ENCODE peak calls at places on chromosome 18, in four cellular contexts. A is HepG2, O is GM12878, K is K562. B is an unnamed sample.

GRCh38 chr18:48996901-48997463 is 46.2 kb upstream of the SMAD7 start:
- DNase-seq in A (peak; percentile 47), K (no peak), O (no peak), B (no peak)

GRCh38 chr18:80171190-80171872 is 62.3 kb downstream of the ADNP2 start:
- DNase-seq in K (peak; percentile 70), O (no peak), A (no peak), B (peak; percentile 85)

GRCh38 chr18:59520569-59520968 is 161.5 kb upstream of the LMAN1 start:
- DNase-seq in A (no peak), O (no peak), K (no peak), B (no peak)

GRCh38 chr18:80175451-80176235 is 66.6 kb downstream of the ADNP2 start:
- DNase-seq in O (no peak), K (no peak), A (no peak), B (no peak)

GRCh38 chr18:45745817-45746461 is 22.0 kb downstream of the SLC14A1 start:
- DNase-seq in A (no peak), O (no peak), K (no peak), B (no peak)

GRCh38 chr18:49819768-49820662 is 6.7 kb upstream of the ACAA2 start:
- DNase-seq in O (no peak), K (no peak), A (no peak), B (no peak)

GRCh38 chr18:60019463-60019840 is 119.7 kb downstream of the PMAIP1 start:
- DNase-seq in K (no peak), O (no peak), A (no peak), B (no peak)

GRCh38 chr18:36428431-36429029 is 131.0 kb downstream of the FHOD3 start:
- DNase-seq in K (no peak), A (no peak), O (no peak), B (no peak)

GRCh38 chr18:12838178-12838634 is 45.8 kb downstream of the PTPN2 start:
- DNase-seq in A (peak; percentile 90), K (peak; percentile 16), O (peak; percentile 39), B (no peak)

GRCh38 chr18:79629606-79630005 is 50.0 kb upstream of the CTDP1 start:
- DNase-seq in K (no peak), O (no peak), A (no peak), B (no peak)

GRCh38 chr18:65568866-65569265 is 181.9 kb upstream of the CDH7 start:
- DNase-seq in K (no peak), A (no peak), O (no peak), B (no peak)

GRCh38 chr18:4433762-4434161 is 21.3 kb downstream of the DLGAP1 start:
- DNase-seq in K (no peak), A (no peak), O (no peak), B (no peak)

GRCh38 chr18:78780719-78781600 is 198.7 kb upstream of the SALL3 start:
- DNase-seq in O (no peak), K (no peak), A (no peak), B (no peak)

GRCh38 chr18:79454034-79454735 is 58.5 kb downstream of the NFATC1 start:
- DNase-seq in K (no peak), A (no peak), O (no peak), B (no peak)

GRCh38 chr18:77124452-77124922 is 8.1 kb downstream of the MBP start:
- DNase-seq in O (peak; percentile 69), K (no peak), A (no peak), B (no peak)

GRCh38 chr18:2907459-2908145 is 60.8 kb downstream of the EMILIN2 start:
- DNase-seq in A (no peak), O (no peak), K (no peak), B (no peak)

GRCh38 chr18:23133860-23134779 is 1.2 kb upstream of the CABLES1 start:
- DNase-seq in O (peak; percentile 59), K (peak; percentile 58), A (peak; percentile 91), B (peak; percentile 73)

GRCh38 chr18:55634545-55634944 is 46.6 kb upstream of the TCF4 start:
- DNase-seq in A (no peak), O (no peak), K (no peak), B (no peak)

GRCh38 chr18:46334200-46334553 is 230.0 kb downstream of the HAUS1 start:
- DNase-seq in K (no peak), O (no peak), A (no peak), B (no peak)

GRCh38 chr18:80181642-80182461 is 65.5 kb downstream of the PARD6G start:
- DNase-seq in O (no peak), K (no peak), A (peak; percentile 33), B (no peak)

GRCh38 chr18:3624818-3625716 is 175.1 kb downstream of the TGIF1 start:
- DNase-seq in O (no peak), K (peak; percentile 75), A (no peak), B (no peak)

GRCh38 chr18:378039-378438 is 110.2 kb upstream of the THOC1 start:
- DNase-seq in A (no peak), K (no peak), O (no peak), B (no peak)

GRCh38 chr18:59929621-59930295 is 30.0 kb downstream of the PMAIP1 start:
- DNase-seq in K (no peak), A (no peak), O (no peak), B (no peak)

GRCh38 chr18:37661478-37661877 is 95.9 kb upstream of the CELF4 start:
- DNase-seq in K (no peak), A (no peak), O (no peak), B (no peak)

GRCh38 chr18:55247032-55247431 is 287.8 kb upstream of the CCDC68 start:
- DNase-seq in K (no peak), O (no peak), A (no peak), B (no peak)

GRCh38 chr18:28858248-28858647 is 681.3 kb upstream of the CDH2 start:
- DNase-seq in A (no peak), O (no peak), K (no peak), B (no peak)

GRCh38 chr18:12779043-12779442 is 76.2 kb downstream of the PSMG2 start:
- DNase-seq in A (no peak), O (no peak), K (no peak), B (no peak)

GRCh38 chr18:13235981-13236380 is 17.4 kb downstream of the LDLRAD4 start:
- DNase-seq in K (no peak), O (no peak), A (no peak), B (no peak)

GRCh38 chr18:45590060-45590537 is 25.2 kb upstream of the SLC14A2 start:
- DNase-seq in O (no peak), A (no peak), K (no peak), B (no peak)

GRCh38 chr18:34223164-34223892 is 1.4 kb downstream of the NOL4 start:
- DNase-seq in A (no peak), O (no peak), K (no peak), B (peak; percentile 59)

GRCh38 chr18:3498705-3499451 is 48.9 kb downstream of the TGIF1 start:
- DNase-seq in O (no peak), K (no peak), A (no peak), B (peak; percentile 78)

GRCh38 chr18:57802869-57803118 is 321 bp downstream of the ATP8B1 start:
- DNase-seq in K (no peak), O (no peak), A (no peak), B (no peak)

GRCh38 chr18:38028941-38029340 is 463.3 kb upstream of the CELF4 start:
- DNase-seq in A (no peak), K (no peak), O (no peak), B (no peak)

GRCh38 chr18:12768622-12769021 is 65.8 kb downstream of the PSMG2 start:
- DNase-seq in O (no peak), K (no peak), A (no peak), B (no peak)

GRCh38 chr18:46322411-46322891 is 218.3 kb downstream of the HAUS1 start:
- DNase-seq in O (no peak), K (no peak), A (no peak), B (no peak)

GRCh38 chr18:68826111-68826510 is 28.2 kb downstream of the CCDC102B start:
- DNase-seq in A (no peak), O (no peak), K (no peak), B (no peak)

GRCh38 chr18:68817584-68817983 is 19.7 kb downstream of the CCDC102B start:
- DNase-seq in K (no peak), A (no peak), O (no peak), B (no peak)

GRCh38 chr18:68822926-68823325 is 25.0 kb downstream of the CCDC102B start:
- DNase-seq in A (no peak), K (no peak), O (no peak), B (no peak)
- TF ChIP-seq CBFB in A (no peak), K (no peak), O (no peak), B (no peak)

GRCh38 chr18:9712606-9713005 is 4.5 kb downstream of the RAB31 start:
- DNase-seq in O (no peak), A (no peak), K (no peak), B (no peak)

GRCh38 chr18:9708882-9709877 is 1.1 kb downstream of the RAB31 start:
- DNase-seq in K (peak; percentile 47), O (no peak), A (no peak), B (peak; percentile 32)

GRCh38 chr18:9710037-9710436 is 1.9 kb downstream of the RAB31 start:
- DNase-seq in O (no peak), A (no peak), K (no peak), B (no peak)

GRCh38 chr18:9712130-9712577 is 4.1 kb downstream of the RAB31 start:
- DNase-seq in K (no peak), O (no peak), A (no peak), B (no peak)

GRCh38 chr18:9711361-9712129 is 3.4 kb downstream of the RAB31 start:
- DNase-seq in K (no peak), A (no peak), O (peak; percentile 66), B (no peak)
- TF ChIP-seq MAX in K (no peak), A (no peak), O (no peak), B (no peak)

GRCh38 chr18:74644713-74645112 is 47.0 kb downstream of the ZNF407 start:
- DNase-seq in O (no peak), K (no peak), A (no peak), B (no peak)

GRCh38 chr18:74645717-74646116 is 48.0 kb downstream of the ZNF407 start:
- DNase-seq in A (no peak), K (no peak), O (no peak), B (no peak)
- TF ChIP-seq CBFB in A (no peak), K (no peak), O (no peak), B (no peak)

GRCh38 chr18:62979172-62979571 is 263.8 kb downstream of the PHLPP1 start:
- DNase-seq in O (no peak), A (no peak), K (no peak), B (no peak)
- TF ChIP-seq MAX in O (no peak), A (no peak), K (no peak), B (no peak)

DNA sequence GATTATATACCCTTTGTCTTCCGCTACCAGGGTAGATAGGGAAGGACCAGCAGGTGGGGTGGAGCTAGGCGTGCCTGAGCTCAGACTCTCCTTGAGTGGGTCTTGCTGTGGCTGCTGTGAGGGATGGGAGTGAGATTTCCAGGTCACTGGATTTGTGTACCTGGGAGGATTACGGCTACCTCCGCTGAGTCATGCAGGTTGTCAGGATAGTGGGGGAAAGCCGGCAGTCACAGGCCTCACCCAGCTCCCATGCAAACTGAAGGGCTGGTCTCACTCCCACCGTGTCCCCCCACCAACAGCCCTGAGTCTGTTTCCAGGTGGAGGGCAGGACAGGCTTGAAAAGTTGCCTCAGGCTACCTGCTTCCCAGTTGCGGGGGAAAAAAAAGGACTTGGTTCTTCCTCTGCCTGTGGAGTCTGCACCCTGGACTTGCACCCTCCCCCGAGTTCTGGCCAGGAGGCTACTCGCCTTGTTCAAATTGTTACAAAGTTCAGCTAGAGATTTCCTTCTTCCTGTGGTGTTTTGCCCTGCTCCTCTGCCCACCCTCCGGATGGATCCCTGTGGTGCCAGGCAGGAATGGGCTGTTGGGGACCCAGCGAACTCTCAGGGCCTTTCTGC is 268.3 kb downstream of the VAPA start:
- DNase-seq in O (no peak), A (no peak), K (no peak), B (no peak)
- TF ChIP-seq CBFB in O (no peak), A (no peak), K (no peak), B (no peak)

GRCh38 chr18:8416212-8417019 is 192.8 kb upstream of the RAB12 start:
- DNase-seq in A (peak; percentile 20), O (no peak), K (no peak), B (no peak)
- TF ChIP-seq MAX in A (no peak), O (no peak), K (no peak), B (no peak)

B was measured in WTC11.